ENCODE peak calls at places on chromosome 19, in nine cellular contexts. One of them, this sample, is unnamed.

GRCh38 chr19:34104099-34104498 is 68.2 kb upstream of the LSM14A start:
- DNase-seq in lung: no peak
- DNase-seq in cardiac fibroblast: no peak
- DNase-seq in heart right ventricle: no peak
- DNase-seq in fibroblast of lung: no peak
- DNase-seq in body of pancreas: no peak
- DNase-seq in bronchial epithelial cell: no peak
- DNase-seq in IMR-90: no peak
- DNase-seq in osteocyte: no peak
- DNase-seq in this sample: no peak

GRCh38 chr19:29841209-29841558 is 29.4 kb downstream of the CCNE1 start:
- DNase-seq in lung: no peak
- DNase-seq in cardiac fibroblast: no peak
- DNase-seq in heart right ventricle: no peak
- DNase-seq in fibroblast of lung: no peak
- DNase-seq in body of pancreas: no peak
- DNase-seq in bronchial epithelial cell: no peak
- DNase-seq in IMR-90: no peak
- DNase-seq in osteocyte: no peak
- DNase-seq in this sample: peak; percentile 41

GRCh38 chr19:40798997-40799557 is at the start of gene EGLN2:
- DNase-seq in lung: no peak
- DNase-seq in cardiac fibroblast: no peak
- DNase-seq in heart right ventricle: no peak
- DNase-seq in fibroblast of lung: no peak
- DNase-seq in body of pancreas: no peak
- DNase-seq in bronchial epithelial cell: no peak
- DNase-seq in IMR-90: no peak
- DNase-seq in osteocyte: no peak
- DNase-seq in this sample: no peak

GRCh38 chr19:49932731-49933131 is 3.4 kb upstream of the NUP62 start:
- DNase-seq in lung: no peak
- DNase-seq in cardiac fibroblast: no peak
- DNase-seq in heart right ventricle: no peak
- DNase-seq in fibroblast of lung: no peak
- DNase-seq in body of pancreas: no peak
- DNase-seq in bronchial epithelial cell: no peak
- DNase-seq in IMR-90: no peak
- DNase-seq in osteocyte: no peak
- DNase-seq in this sample: no peak

GRCh38 chr19:13841339-13842293 is 35.3 kb upstream of the NANOS3 start:
- DNase-seq in lung: peak; percentile 75
- DNase-seq in cardiac fibroblast: peak; percentile 53
- DNase-seq in heart right ventricle: no peak
- DNase-seq in fibroblast of lung: no peak
- DNase-seq in body of pancreas: peak; percentile 48
- DNase-seq in bronchial epithelial cell: no peak
- DNase-seq in IMR-90: no peak
- DNase-seq in osteocyte: no peak
- DNase-seq in this sample: peak; percentile 76

GRCh38 chr19:40907968-40908735 is 26.1 kb upstream of the CYP2A7 start:
- DNase-seq in lung: peak; percentile 45
- DNase-seq in cardiac fibroblast: no peak
- DNase-seq in heart right ventricle: no peak
- DNase-seq in fibroblast of lung: no peak
- DNase-seq in body of pancreas: peak; percentile 10
- DNase-seq in bronchial epithelial cell: no peak
- DNase-seq in IMR-90: no peak
- DNase-seq in osteocyte: no peak
- DNase-seq in this sample: no peak

GRCh38 chr19:31427857-31428256 is 78.6 kb upstream of the TSHZ3 start:
- DNase-seq in lung: no peak
- DNase-seq in cardiac fibroblast: peak; percentile 38
- DNase-seq in heart right ventricle: no peak
- DNase-seq in fibroblast of lung: no peak
- DNase-seq in body of pancreas: no peak
- DNase-seq in bronchial epithelial cell: no peak
- DNase-seq in IMR-90: no peak
- DNase-seq in osteocyte: no peak
- DNase-seq in this sample: no peak

GRCh38 chr19:4547303-4548237 is 7.7 kb upstream of the LRG1 start:
- DNase-seq in lung: no peak
- DNase-seq in cardiac fibroblast: peak; percentile 29
- DNase-seq in heart right ventricle: no peak
- DNase-seq in fibroblast of lung: peak; percentile 14
- DNase-seq in body of pancreas: peak; percentile 67
- DNase-seq in bronchial epithelial cell: no peak
- DNase-seq in IMR-90: no peak
- DNase-seq in osteocyte: no peak
- DNase-seq in this sample: no peak

GRCh38 chr19:36136975-36137686 is 2.7 kb upstream of the CAPNS1 start:
- DNase-seq in lung: peak; percentile 86
- DNase-seq in cardiac fibroblast: peak; percentile 50
- DNase-seq in heart right ventricle: peak; percentile 48
- DNase-seq in fibroblast of lung: peak; percentile 63
- DNase-seq in body of pancreas: peak; percentile 89
- DNase-seq in bronchial epithelial cell: peak; percentile 95
- DNase-seq in IMR-90: peak; percentile 23
- DNase-seq in osteocyte: no peak
- DNase-seq in this sample: peak; percentile 53

GRCh38 chr19:35195822-35196221 is 32.7 kb downstream of the FAM187B start:
- DNase-seq in lung: no peak
- DNase-seq in cardiac fibroblast: no peak
- DNase-seq in heart right ventricle: no peak
- DNase-seq in fibroblast of lung: no peak
- DNase-seq in body of pancreas: no peak
- DNase-seq in bronchial epithelial cell: no peak
- DNase-seq in IMR-90: no peak
- DNase-seq in osteocyte: peak; percentile 10
- DNase-seq in this sample: no peak

GRCh38 chr19:38661996-38662395 is 14.5 kb downstream of the ACTN4 start:
- DNase-seq in lung: peak; percentile 72
- DNase-seq in cardiac fibroblast: no peak
- DNase-seq in heart right ventricle: no peak
- DNase-seq in fibroblast of lung: no peak
- DNase-seq in body of pancreas: peak; percentile 81
- DNase-seq in bronchial epithelial cell: peak; percentile 98
- DNase-seq in IMR-90: no peak
- DNase-seq in osteocyte: no peak
- DNase-seq in this sample: no peak

GRCh38 chr19:5827342-5827890 is 12.1 kb downstream of the FUT6 start:
- DNase-seq in lung: no peak
- DNase-seq in cardiac fibroblast: no peak
- DNase-seq in heart right ventricle: no peak
- DNase-seq in fibroblast of lung: no peak
- DNase-seq in body of pancreas: no peak
- DNase-seq in bronchial epithelial cell: no peak
- DNase-seq in IMR-90: no peak
- DNase-seq in osteocyte: no peak
- DNase-seq in this sample: no peak

GRCh38 chr19:5826531-5827341 is 12.8 kb downstream of the FUT6 start:
- DNase-seq in lung: peak; percentile 76
- DNase-seq in cardiac fibroblast: peak; percentile 23
- DNase-seq in heart right ventricle: peak; percentile 71
- DNase-seq in fibroblast of lung: peak; percentile 31
- DNase-seq in body of pancreas: peak; percentile 94
- DNase-seq in bronchial epithelial cell: peak; percentile 25
- DNase-seq in IMR-90: no peak
- DNase-seq in osteocyte: no peak
- DNase-seq in this sample: no peak

GRCh38 chr19:5822181-5822844 is 17.2 kb downstream of the FUT6 start:
- DNase-seq in lung: no peak
- DNase-seq in cardiac fibroblast: no peak
- DNase-seq in heart right ventricle: no peak
- DNase-seq in fibroblast of lung: no peak
- DNase-seq in body of pancreas: no peak
- DNase-seq in bronchial epithelial cell: no peak
- DNase-seq in IMR-90: no peak
- DNase-seq in osteocyte: no peak
- DNase-seq in this sample: no peak

GRCh38 chr19:5823579-5824281 is 15.8 kb downstream of the FUT6 start:
- DNase-seq in lung: no peak
- DNase-seq in cardiac fibroblast: peak; percentile 13
- DNase-seq in heart right ventricle: no peak
- DNase-seq in fibroblast of lung: no peak
- DNase-seq in body of pancreas: peak; percentile 28
- DNase-seq in bronchial epithelial cell: no peak
- DNase-seq in IMR-90: no peak
- DNase-seq in osteocyte: no peak
- DNase-seq in this sample: no peak

DNA sequence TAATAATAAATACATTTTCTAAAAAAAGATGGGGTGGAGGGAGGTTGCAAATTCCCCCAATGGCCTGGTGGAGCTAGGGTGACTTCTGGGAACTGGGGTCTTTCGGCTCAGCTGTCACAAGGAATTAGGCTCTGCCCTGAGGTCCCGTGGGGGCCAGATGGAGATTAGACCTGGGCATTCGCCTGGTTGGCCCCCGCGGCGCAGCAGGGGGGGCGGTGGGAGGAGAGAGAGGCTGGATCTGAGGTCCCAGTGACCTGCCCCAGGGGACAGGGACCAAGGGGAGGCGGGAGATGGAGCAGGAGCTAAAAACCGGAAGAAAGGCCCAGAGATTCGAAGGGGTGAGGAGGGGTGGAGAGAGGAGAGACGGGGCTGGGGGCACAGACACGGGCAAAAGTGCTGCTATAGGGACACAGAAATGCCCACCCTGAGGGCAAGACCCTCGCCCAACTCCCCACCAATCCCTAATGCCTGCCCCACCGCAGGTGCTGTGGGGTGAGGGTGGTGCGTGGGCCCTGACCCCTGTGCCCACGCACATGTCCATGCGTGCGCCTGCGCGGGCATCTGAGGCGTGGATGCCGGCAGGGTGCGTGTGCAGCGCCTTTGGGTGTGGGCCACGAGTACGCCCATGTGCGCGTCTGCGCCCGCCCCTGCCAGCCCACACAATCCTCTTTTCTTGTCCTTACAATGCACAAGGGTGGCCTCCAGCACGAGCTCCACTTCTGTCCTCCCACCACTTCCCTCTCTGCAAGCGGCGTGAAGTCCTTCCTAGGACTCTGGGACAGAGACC is 14.5 kb downstream of the FUT6 start:
- DNase-seq in lung: no peak
- DNase-seq in cardiac fibroblast: no peak
- DNase-seq in heart right ventricle: no peak
- DNase-seq in fibroblast of lung: no peak
- DNase-seq in body of pancreas: no peak
- DNase-seq in bronchial epithelial cell: no peak
- DNase-seq in IMR-90: no peak
- DNase-seq in osteocyte: no peak
- DNase-seq in this sample: no peak
- TF ChIP-seq CTCF in lung: no peak
- TF ChIP-seq CTCF in cardiac fibroblast: no peak
- TF ChIP-seq CTCF in heart right ventricle: no peak
- TF ChIP-seq CTCF in fibroblast of lung: no peak
- TF ChIP-seq CTCF in body of pancreas: no peak
- TF ChIP-seq CTCF in bronchial epithelial cell: no peak
- TF ChIP-seq CTCF in IMR-90: no peak
- TF ChIP-seq CTCF in osteocyte: no peak
- TF ChIP-seq CTCF in this sample: no peak

DNA sequence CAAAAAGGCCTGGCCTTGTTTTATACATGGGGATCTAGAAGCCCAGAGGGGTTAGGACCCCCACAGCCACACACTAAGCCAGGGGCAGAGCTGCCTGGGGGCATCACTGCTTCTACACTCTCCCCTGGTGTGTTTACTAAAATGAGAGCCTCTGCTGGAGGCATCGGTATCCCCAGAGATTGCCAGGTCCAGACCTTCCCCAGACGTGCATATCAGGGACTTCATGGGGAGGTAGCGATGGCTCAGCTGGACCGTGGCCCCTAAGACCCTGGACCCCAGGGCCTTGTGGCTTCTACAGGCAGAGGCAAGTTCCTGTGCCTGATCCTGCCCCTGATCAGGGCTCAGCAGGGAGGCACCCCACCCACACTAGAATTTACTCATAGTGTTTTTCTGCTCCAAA is 13.5 kb downstream of the CLPTM1 start:
- DNase-seq in lung: no peak
- DNase-seq in cardiac fibroblast: no peak
- DNase-seq in heart right ventricle: no peak
- DNase-seq in fibroblast of lung: no peak
- DNase-seq in body of pancreas: no peak
- DNase-seq in bronchial epithelial cell: no peak
- DNase-seq in IMR-90: no peak
- DNase-seq in osteocyte: no peak
- DNase-seq in this sample: no peak
- TF ChIP-seq CTCF in lung: no peak
- TF ChIP-seq CTCF in cardiac fibroblast: no peak
- TF ChIP-seq CTCF in heart right ventricle: no peak
- TF ChIP-seq CTCF in fibroblast of lung: no peak
- TF ChIP-seq CTCF in body of pancreas: no peak
- TF ChIP-seq CTCF in bronchial epithelial cell: no peak
- TF ChIP-seq CTCF in IMR-90: no peak
- TF ChIP-seq CTCF in osteocyte: no peak
- TF ChIP-seq CTCF in this sample: no peak

DNA sequence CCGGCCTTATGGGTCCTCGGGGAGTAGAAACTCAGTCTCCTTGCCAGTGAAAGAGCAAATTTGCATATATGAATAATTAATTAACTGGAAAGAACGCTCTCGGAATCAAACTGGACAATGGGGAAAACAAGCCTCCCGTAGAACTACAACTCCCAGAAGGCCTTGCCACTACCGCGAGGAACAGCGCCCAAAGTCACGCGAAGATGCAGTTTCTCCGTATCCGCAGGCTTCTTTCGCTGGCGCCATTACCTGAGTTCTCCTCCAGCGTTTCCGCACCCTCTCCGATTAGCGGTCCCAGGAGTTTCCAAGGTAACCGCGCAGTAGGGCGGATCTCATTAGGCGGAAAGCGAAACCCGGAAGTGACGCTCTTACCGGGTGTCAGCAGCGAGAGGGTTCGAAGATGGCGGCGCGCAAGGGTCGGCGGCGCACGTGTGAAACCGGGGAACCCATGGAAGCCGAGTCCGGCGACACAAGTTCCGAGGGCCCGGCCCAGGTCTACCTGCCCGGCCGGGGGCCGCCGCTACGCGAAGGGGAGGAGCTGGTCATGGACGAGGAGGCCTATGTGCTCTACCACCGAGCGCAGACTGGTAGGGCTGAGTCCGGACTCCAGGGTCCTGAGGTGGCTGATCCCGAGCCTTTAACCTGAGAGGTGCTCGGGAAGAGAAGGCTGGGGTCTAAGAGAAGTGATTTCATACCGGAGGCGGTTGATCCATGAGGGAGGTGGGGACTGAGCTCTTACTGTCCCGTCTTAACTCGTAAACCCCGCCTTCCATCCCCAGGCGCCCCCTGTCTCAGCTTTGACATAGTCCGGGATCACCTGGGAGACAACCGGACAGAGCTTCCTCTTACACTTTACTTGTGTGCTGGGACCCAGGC is at the start of gene GRWD1:
- DNase-seq in lung: peak; percentile 93
- DNase-seq in cardiac fibroblast: peak; percentile 98
- DNase-seq in heart right ventricle: peak; percentile 80
- DNase-seq in fibroblast of lung: peak; percentile 96
- DNase-seq in body of pancreas: peak; percentile 97
- DNase-seq in bronchial epithelial cell: peak; percentile 95
- DNase-seq in IMR-90: peak; percentile 94
- DNase-seq in osteocyte: peak; percentile 96
- DNase-seq in this sample: peak; percentile 90
- TF ChIP-seq CTCF in lung: no peak
- TF ChIP-seq CTCF in cardiac fibroblast: no peak
- TF ChIP-seq CTCF in heart right ventricle: no peak
- TF ChIP-seq CTCF in fibroblast of lung: peak; percentile 9
- TF ChIP-seq CTCF in body of pancreas: no peak
- TF ChIP-seq CTCF in bronchial epithelial cell: no peak
- TF ChIP-seq CTCF in IMR-90: peak; percentile 8
- TF ChIP-seq CTCF in osteocyte: peak; percentile 6
- TF ChIP-seq CTCF in this sample: no peak

GRCh38 chr19:51024924-51025323 is 1.5 kb downstream of the KLK11 start:
- DNase-seq in lung: no peak
- DNase-seq in cardiac fibroblast: no peak
- DNase-seq in heart right ventricle: no peak
- DNase-seq in fibroblast of lung: no peak
- DNase-seq in body of pancreas: no peak
- DNase-seq in bronchial epithelial cell: no peak
- DNase-seq in IMR-90: no peak
- DNase-seq in osteocyte: no peak
- DNase-seq in this sample: peak; percentile 8
- TF ChIP-seq CTCF in lung: no peak
- TF ChIP-seq CTCF in cardiac fibroblast: no peak
- TF ChIP-seq CTCF in heart right ventricle: no peak
- TF ChIP-seq CTCF in fibroblast of lung: no peak
- TF ChIP-seq CTCF in body of pancreas: no peak
- TF ChIP-seq CTCF in bronchial epithelial cell: no peak
- TF ChIP-seq CTCF in IMR-90: no peak
- TF ChIP-seq CTCF in osteocyte: no peak
- TF ChIP-seq CTCF in this sample: no peak